ENCODE peak calls at places on chromosome 19, in five cellular contexts. P is neuronal stem cell, D is ascending aorta, L is psoas muscle, G is hepatocyte. N is an unnamed sample.

GRCh38 chr19:54937926-54938325 is 9.4 kb downstream of the NLRP7 start:
- DNase-seq in P (no peak), L (no peak), G (no peak), D (no peak), N (no peak)

GRCh38 chr19:40571005-40571318 is 5.7 kb upstream of the SHKBP1 start:
- DNase-seq in L (no peak), P (no peak), D (no peak), G (no peak), N (no peak)

GRCh38 chr19:46355234-46355990 is 8.5 kb downstream of the PPP5C start:
- DNase-seq in D (no peak), P (no peak), G (peak; percentile 69), L (no peak), N (no peak)

GRCh38 chr19:37243206-37243632 is 25.2 kb downstream of the ZNF383 start:
- DNase-seq in G (no peak), P (no peak), D (no peak), L (no peak), N (no peak)

GRCh38 chr19:15452111-15453047 is 2.6 kb upstream of the WIZ start:
- DNase-seq in D (peak; percentile 53), L (peak; percentile 98), G (peak; percentile 86), P (peak; percentile 86), N (peak; percentile 91)

GRCh38 chr19:49596954-49597702 is 6.1 kb downstream of the PRR12 start:
- DNase-seq in P (no peak), L (no peak), G (no peak), D (no peak), N (no peak)

GRCh38 chr19:56071151-56071550 is 49.9 kb downstream of the ZNF787 start:
- DNase-seq in P (no peak), L (no peak), G (no peak), D (no peak), N (no peak)

GRCh38 chr19:9597027-9597426 is 12.7 kb upstream of the ZNF121 start:
- DNase-seq in G (no peak), P (no peak), D (no peak), L (no peak), N (no peak)

GRCh38 chr19:4172861-4173473 is 9.4 kb downstream of the SIRT6 start:
- DNase-seq in P (peak; percentile 75), D (no peak), L (peak; percentile 82), G (peak; percentile 88), N (peak; percentile 47)

GRCh38 chr19:39829702-39830275 is 4.2 kb downstream of the DYRK1B start:
- DNase-seq in L (no peak), D (no peak), G (no peak), P (no peak), N (no peak)

GRCh38 chr19:19546751-19547162 is 8.7 kb downstream of the CILP2 start:
- DNase-seq in P (no peak), D (no peak), L (no peak), G (no peak), N (peak; percentile 63)

GRCh38 chr19:56372281-56372680 is 21.1 kb downstream of the ZNF582 start:
- DNase-seq in L (no peak), P (no peak), D (no peak), G (no peak), N (no peak)

GRCh38 chr19:53881482-53882390 is at the start of gene PRKCG:
- DNase-seq in G (peak; percentile 82), L (peak; percentile 69), D (no peak), P (peak; percentile 78), N (peak; percentile 29)

GRCh38 chr19:30666301-30666803 is 294.2 kb downstream of the ZNF536 start:
- DNase-seq in G (peak; percentile 73), P (peak; percentile 54), L (peak; percentile 64), D (no peak), N (no peak)

GRCh38 chr19:15551183-15552004 is 43.1 kb downstream of the CYP4F22 start:
- DNase-seq in G (no peak), P (no peak), L (peak; percentile 65), D (no peak), N (no peak)

GRCh38 chr19:9913237-9914000 is 22.9 kb downstream of the OLFM2 start:
- DNase-seq in G (peak; percentile 67), L (no peak), D (no peak), P (no peak), N (peak; percentile 25)

GRCh38 chr19:47158879-47159509 is 28.4 kb downstream of the SAE1 start:
- DNase-seq in G (no peak), P (no peak), L (no peak), D (no peak), N (no peak)

GRCh38 chr19:6828698-6829633 is 56.5 kb downstream of the VAV1 start:
- DNase-seq in L (no peak), D (no peak), P (no peak), G (no peak), N (no peak)

GRCh38 chr19:49988433-49988832 is 27.5 kb upstream of the SIGLEC11 start:
- DNase-seq in P (no peak), G (no peak), D (no peak), L (no peak), N (no peak)

GRCh38 chr19:41821003-41821735 is 23.3 kb downstream of the LYPD4 start:
- DNase-seq in D (no peak), L (no peak), G (peak; percentile 37), P (peak; percentile 41), N (no peak)

GRCh38 chr19:4059493-4059880 is 7.2 kb downstream of the ZBTB7A start:
- DNase-seq in D (no peak), P (no peak), G (peak; percentile 51), L (no peak), N (no peak)

GRCh38 chr19:49660338-49660961 is 5.2 kb downstream of the IRF3 start:
- DNase-seq in L (no peak), D (no peak), P (no peak), G (no peak), N (no peak)

GRCh38 chr19:41564515-41565383 is 11.2 kb upstream of the CEACAM21 start:
- DNase-seq in P (peak; percentile 38), G (no peak), L (no peak), D (no peak), N (no peak)

GRCh38 chr19:40466219-40467006 is at the start of gene SPTBN4:
- DNase-seq in G (peak; percentile 12), P (no peak), D (no peak), L (peak; percentile 72), N (no peak)

GRCh38 chr19:54481326-54481930 is 8.3 kb upstream of the CDC42EP5 start:
- DNase-seq in P (peak; percentile 81), G (peak; percentile 79), D (no peak), L (no peak), N (no peak)

GRCh38 chr19:11191273-11191755 is 6.0 kb downstream of the KANK2 start:
- DNase-seq in G (no peak), D (peak; percentile 62), L (peak; percentile 91), P (no peak), N (peak; percentile 83)

GRCh38 chr19:58229255-58229639 is 533 bp downstream of the ZNF544 start:
- DNase-seq in L (no peak), G (peak; percentile 47), D (no peak), P (no peak), N (no peak)

GRCh38 chr19:7152568-7152967 is 83.1 kb downstream of the ZNF557 start:
- DNase-seq in L (no peak), G (no peak), P (no peak), D (no peak), N (no peak)

GRCh38 chr19:42111384-42111783 is 20.9 kb downstream of the POU2F2 start:
- DNase-seq in L (no peak), D (no peak), P (no peak), G (no peak), N (no peak)

DNA sequence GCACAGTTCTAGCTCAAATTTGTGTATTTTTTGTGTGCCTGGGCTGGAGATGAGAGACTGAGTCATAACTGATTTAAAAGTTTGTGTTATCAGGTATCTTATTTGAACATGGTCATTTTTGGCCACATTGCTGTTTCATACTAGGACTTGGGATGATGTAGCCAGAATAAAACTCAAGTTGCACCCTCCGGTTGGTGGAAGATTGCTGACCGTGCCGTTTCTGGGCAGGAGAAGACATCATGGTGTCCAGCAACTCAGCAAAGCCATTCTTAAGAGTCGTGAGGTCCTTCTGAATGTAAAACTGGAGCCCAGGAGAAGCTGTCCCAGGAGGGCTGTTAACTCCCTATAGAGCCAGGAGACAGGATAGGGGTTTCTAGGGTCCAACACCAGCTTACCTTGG is 7.6 kb downstream of the CEBPG start:
- DNase-seq in D (no peak), L (no peak), P (no peak), G (no peak), N (no peak)
- H3K36me3 ChIP-seq in D (peaks cover 33% of the 10 kb centered on the region), L (peaks cover 29% of the 10 kb centered on the region), P (peaks cover 3% of the 10 kb centered on the region), G (no peaks in the 10 kb centered on the region), N (peaks cover 17% of the 10 kb centered on the region)

GRCh38 chr19:1406496-1406817 is 929 bp upstream of the DAZAP1 start:
- DNase-seq in L (no peak), P (no peak), D (no peak), G (no peak), N (no peak)

GRCh38 chr19:1409204-1410005 is 2.0 kb downstream of the DAZAP1 start:
- DNase-seq in G (no peak), P (no peak), D (no peak), L (no peak), N (no peak)

GRCh38 chr19:1406818-1407661 is at the start of gene DAZAP1:
- DNase-seq in D (peak; percentile 95), L (peak; percentile 100), G (peak; percentile 100), P (peak; percentile 99), N (peak; percentile 100)

GRCh38 chr19:1408300-1409203 is 1.2 kb downstream of the DAZAP1 start:
- DNase-seq in G (peak; percentile 70), D (no peak), P (peak; percentile 35), L (peak; percentile 77), N (peak; percentile 59)

DNA sequence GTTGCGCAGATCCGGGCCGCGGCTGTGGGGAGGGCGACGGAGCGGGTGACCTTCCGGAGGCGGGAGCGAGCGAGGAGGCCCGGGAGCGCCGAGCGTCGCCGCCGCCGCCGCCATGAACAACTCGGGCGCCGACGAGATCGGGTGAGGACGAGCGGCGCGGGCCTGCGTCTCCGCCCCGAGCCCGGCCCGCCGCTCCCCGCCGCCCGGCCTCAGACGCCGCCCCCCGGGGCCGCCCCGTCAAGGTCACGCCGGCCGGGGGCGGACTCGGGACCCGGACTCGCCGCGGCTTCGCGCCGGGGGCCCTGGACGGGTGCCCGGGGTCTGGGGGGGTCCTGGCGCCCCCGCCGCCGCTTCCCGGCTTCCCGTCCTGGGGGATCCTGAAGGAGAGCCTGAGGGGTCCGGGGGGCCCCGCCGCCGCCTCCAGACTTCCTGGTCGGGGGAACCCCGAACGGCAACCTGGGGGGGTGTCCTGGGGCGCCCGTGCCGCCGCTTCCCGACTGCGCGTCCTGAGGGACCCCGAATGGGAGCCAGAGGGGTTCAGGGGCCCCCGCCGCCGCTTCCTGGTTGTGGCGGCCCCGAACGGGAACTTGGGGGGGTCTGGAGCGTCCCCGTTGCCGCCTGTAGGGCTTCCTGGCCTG is 395 bp downstream of the DAZAP1 start:
- DNase-seq in P (no peak), L (peak; percentile 77), D (no peak), G (peak; percentile 84), N (peak; percentile 44)
- H3K4me1 ChIP-seq in P (peaks cover 12% of the 10 kb centered on the region), L (peaks cover 44% of the 10 kb centered on the region), D (peaks cover 31% of the 10 kb centered on the region), G (peaks cover 34% of the 10 kb centered on the region), N (peaks cover 59% of the 10 kb centered on the region)

DNA sequence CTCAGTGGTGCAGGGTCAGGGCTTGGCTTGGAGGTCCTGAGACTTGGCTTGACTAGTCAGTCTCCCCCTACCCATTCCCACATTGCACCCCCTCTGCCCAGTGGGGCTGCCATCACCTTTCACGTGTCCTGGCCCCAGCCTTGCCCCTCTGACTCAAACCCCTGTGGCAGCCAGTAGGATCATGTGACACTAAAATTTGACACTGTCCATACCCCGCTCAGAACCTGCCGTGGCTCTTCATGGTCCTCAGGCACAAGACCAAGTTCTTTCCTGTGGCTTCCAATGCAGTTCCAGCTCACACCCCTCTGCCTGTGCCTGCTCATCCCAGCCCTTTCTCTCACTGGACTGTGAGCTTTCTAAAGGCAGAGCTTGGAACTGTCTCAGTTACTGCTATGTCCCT is 2.2 kb downstream of the PSMD8 start:
- DNase-seq in P (no peak), G (no peak), D (no peak), L (peak; percentile 81), N (no peak)
- H3K4me3 ChIP-seq in P (no peak overlapping the region), G (no peak overlapping the region), D (peak overlapping the region; percentile 75), L (peak overlapping the region; percentile 94), N (peak overlapping the region; percentile 86)

GRCh38 chr19:48230555-48231129 is 25.1 kb downstream of the CARD8 start:
- DNase-seq in L (no peak), G (no peak), D (no peak), P (no peak), N (no peak)
- H3K36me3 ChIP-seq in L (peaks cover 93% of the 10 kb centered on the region), G (no peaks in the 10 kb centered on the region), D (peaks cover 61% of the 10 kb centered on the region), P (peaks cover 17% of the 10 kb centered on the region), N (peaks cover 96% of the 10 kb centered on the region)